ENCODE peak calls at places on chromosomes 7 and 10, in four cellular contexts. N, U, L and I are unnamed samples.
A peak's percentile ranks its signal among the peaks of the same experiment; 100 is the strongest.

GRCh38 chr7:914521-915194 is 38.3 kb downstream of the GET4 start:
- DNase-seq in L (no peak), N (no peak), U (no peak), I (no peak)

GRCh38 chr7:28853834-28854749 is 104.0 kb downstream of the TRIL start:
- DNase-seq in U (peak; percentile 96), L (peak; percentile 87), N (no peak), I (peak; percentile 55)

GRCh38 chr7:27435461-27435860 is 192.9 kb downstream of the EVX1 start:
- DNase-seq in N (peak; percentile 24), U (no peak), L (peak; percentile 48), I (no peak)

GRCh38 chr7:134999136-134999535 is 12.8 kb downstream of the AGBL3 start:
- DNase-seq in N (no peak), L (no peak), U (no peak), I (no peak)

GRCh38 chr10:47264797-47265281 is 35.2 kb upstream of the GDF10 start:
- DNase-seq in U (no peak), L (no peak), N (no peak), I (no peak)

GRCh38 chr10:114024876-114025609 is 18.6 kb upstream of the ADRB1 start:
- DNase-seq in N (no peak), L (no peak), U (peak; percentile 82), I (peak; percentile 60)

GRCh38 chr7:69395072-69395714 is 203.1 kb upstream of the AUTS2 start:
- DNase-seq in U (no peak), N (peak; percentile 98), L (no peak), I (no peak)

GRCh38 chr10:32995751-32996150 is 37.7 kb upstream of the ITGB1 start:
- DNase-seq in L (no peak), N (no peak), U (no peak), I (no peak)

GRCh38 chr7:128941946-128942526 is 4.3 kb downstream of the IRF5 start:
- DNase-seq in U (no peak), L (no peak), N (no peak), I (no peak)

GRCh38 chr10:79123547-79123963 is 54.8 kb downstream of the ZMIZ1 start:
- DNase-seq in U (no peak), N (peak; percentile 59), L (no peak), I (no peak)

GRCh38 chr10:86305521-86305920 is 61.1 kb downstream of the GRID1 start:
- DNase-seq in N (no peak), L (no peak), U (peak; percentile 8), I (no peak)

GRCh38 chr7:91242097-91242846 is 22.0 kb upstream of the FZD1 start:
- DNase-seq in L (peak; percentile 27), U (no peak), N (peak; percentile 61), I (peak; percentile 39)

GRCh38 chr10:116254422-116255152 is 18.4 kb downstream of the GFRA1 start:
- DNase-seq in U (no peak), N (peak; percentile 73), L (no peak), I (no peak)

GRCh38 chr10:122990278-122990677 is 10.1 kb downstream of the PSTK start:
- DNase-seq in N (no peak), U (no peak), L (no peak), I (peak; percentile 56)

GRCh38 chr7:130941322-130942210 is 207.6 kb upstream of the KLF14 start:
- DNase-seq in L (peak; percentile 63), U (peak; percentile 83), N (peak; percentile 77), I (peak; percentile 72)

GRCh38 chr7:45203947-45204445 is 46.4 kb downstream of the RAMP3 start:
- DNase-seq in L (no peak), N (no peak), U (no peak), I (peak; percentile 16)

GRCh38 chr10:16950686-16951681 is 133.8 kb upstream of the RSU1 start:
- DNase-seq in L (peak; percentile 23), U (no peak), N (peak; percentile 81), I (peak; percentile 49)

GRCh38 chr10:70495691-70496261 is 17.2 kb downstream of the PALD1 start:
- DNase-seq in U (no peak), L (no peak), N (no peak), I (no peak)

GRCh38 chr10:49279015-49279880 is 19.7 kb upstream of the C10orf71 start:
- DNase-seq in L (no peak), N (no peak), U (no peak), I (no peak)

GRCh38 chr10:36380538-36380937 is 738.4 kb upstream of the FZD8 start:
- DNase-seq in N (no peak), L (no peak), U (no peak), I (no peak)

GRCh38 chr7:123237-123636 is 69.1 kb upstream of the FAM20C start:
- DNase-seq in L (no peak), U (no peak), N (no peak), I (no peak)

GRCh38 chr7:2451171-2452073 is 24.8 kb downstream of the GRIFIN start:
- DNase-seq in N (no peak), U (peak; percentile 97), L (peak; percentile 82), I (peak; percentile 27)

GRCh38 chr10:123896217-123896927 is 4.8 kb upstream of the CPXM2 start:
- DNase-seq in L (no peak), U (no peak), N (no peak), I (no peak)

GRCh38 chr10:5449823-5450222 is 37.5 kb downstream of the NET1 start:
- DNase-seq in U (no peak), N (peak; percentile 83), L (peak; percentile 45), I (peak; percentile 68)

GRCh38 chr7:140541513-140542192 is 62.3 kb upstream of the MKRN1 start:
- DNase-seq in L (peak; percentile 87), U (peak; percentile 53), N (peak; percentile 93), I (peak; percentile 85)

DNA sequence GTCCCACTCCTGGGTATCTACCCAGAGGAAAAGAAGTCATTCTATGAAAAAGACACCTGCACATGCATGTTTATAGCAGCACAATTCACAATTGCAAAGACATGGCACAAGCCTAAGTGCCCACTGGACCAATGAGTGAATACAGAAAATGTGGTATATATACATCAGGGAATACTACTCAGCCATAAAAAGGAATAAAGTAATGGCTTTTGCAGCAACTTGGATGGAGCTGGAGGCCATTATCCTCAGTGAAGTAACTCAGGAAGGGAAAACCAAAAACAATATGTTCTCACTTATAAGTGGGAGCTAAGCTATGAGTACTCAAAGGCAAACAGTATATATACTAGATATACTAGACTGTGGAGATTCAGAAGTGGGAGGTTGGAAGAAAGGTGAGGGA is 53.7 kb downstream of the VKORC1L1 start:
- DNase-seq in N (no peak), L (no peak), U (no peak), I (no peak)
- H3K36me3 ChIP-seq in N (no peaks in the 10 kb centered on the region), L (no peaks in the 10 kb centered on the region), U (no peaks in the 10 kb centered on the region), I (no peaks in the 10 kb centered on the region)

DNA sequence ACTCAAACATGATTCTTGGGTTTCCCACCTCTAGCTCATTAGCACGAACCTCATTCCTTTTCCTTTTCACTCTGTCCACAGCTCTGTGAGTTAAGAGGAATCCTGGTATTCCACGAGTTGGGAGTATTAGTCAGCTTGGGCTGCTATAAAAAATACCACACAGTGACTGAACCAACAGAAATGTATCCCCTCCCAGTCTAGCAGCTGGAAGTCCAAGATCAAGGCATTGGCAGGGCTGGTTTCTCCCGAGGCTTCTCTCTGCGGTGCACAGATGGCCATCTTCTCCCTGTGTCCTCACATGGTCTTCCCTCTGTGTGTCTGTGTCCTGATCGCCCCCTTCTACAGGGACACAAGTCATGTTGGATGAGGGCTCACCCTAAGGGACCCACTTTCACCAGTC is 261.6 kb downstream of the TNS3 start:
- DNase-seq in N (peak; percentile 64), U (no peak), L (peak; percentile 21), I (no peak)
- H3K36me3 ChIP-seq in N (peaks cover 19% of the 10 kb centered on the region), U (peaks cover 4% of the 10 kb centered on the region), L (peaks cover 41% of the 10 kb centered on the region), I (peaks cover 5% of the 10 kb centered on the region)

DNA sequence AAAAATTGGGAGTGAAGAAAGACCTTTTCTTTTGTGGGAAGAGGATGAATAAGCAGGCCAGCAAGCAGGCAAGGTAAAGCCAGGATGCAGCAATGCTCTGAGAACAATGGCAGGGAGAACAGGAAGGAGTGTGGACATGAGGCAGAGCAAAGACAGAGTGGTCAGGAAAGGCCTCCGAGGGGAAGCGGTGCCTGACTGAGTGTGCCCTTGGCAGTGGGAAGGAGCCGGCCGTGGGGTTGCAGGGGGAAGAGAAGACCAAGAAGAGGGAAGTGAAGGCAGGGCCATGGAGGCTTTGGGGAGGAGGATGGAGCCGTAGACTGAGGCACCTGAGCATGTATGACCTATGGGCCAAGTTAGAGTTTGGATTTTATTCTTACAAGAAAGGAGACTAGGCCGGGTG is 21.9 kb upstream of the ZNF212 start:
- DNase-seq in U (no peak), L (no peak), N (no peak), I (no peak)
- H3K36me3 ChIP-seq in U (no peaks in the 10 kb centered on the region), L (peaks cover 40% of the 10 kb centered on the region), N (peaks cover 45% of the 10 kb centered on the region), I (peaks cover 33% of the 10 kb centered on the region)

GRCh38 chr10:93315261-93315660 is 166.9 kb downstream of the MYOF start:
- DNase-seq in L (no peak), N (no peak), U (no peak), I (no peak)
- H3K36me3 ChIP-seq in L (peaks cover 45% of the 10 kb centered on the region), N (peaks cover 73% of the 10 kb centered on the region), U (no peaks in the 10 kb centered on the region), I (peaks cover 40% of the 10 kb centered on the region)

DNA sequence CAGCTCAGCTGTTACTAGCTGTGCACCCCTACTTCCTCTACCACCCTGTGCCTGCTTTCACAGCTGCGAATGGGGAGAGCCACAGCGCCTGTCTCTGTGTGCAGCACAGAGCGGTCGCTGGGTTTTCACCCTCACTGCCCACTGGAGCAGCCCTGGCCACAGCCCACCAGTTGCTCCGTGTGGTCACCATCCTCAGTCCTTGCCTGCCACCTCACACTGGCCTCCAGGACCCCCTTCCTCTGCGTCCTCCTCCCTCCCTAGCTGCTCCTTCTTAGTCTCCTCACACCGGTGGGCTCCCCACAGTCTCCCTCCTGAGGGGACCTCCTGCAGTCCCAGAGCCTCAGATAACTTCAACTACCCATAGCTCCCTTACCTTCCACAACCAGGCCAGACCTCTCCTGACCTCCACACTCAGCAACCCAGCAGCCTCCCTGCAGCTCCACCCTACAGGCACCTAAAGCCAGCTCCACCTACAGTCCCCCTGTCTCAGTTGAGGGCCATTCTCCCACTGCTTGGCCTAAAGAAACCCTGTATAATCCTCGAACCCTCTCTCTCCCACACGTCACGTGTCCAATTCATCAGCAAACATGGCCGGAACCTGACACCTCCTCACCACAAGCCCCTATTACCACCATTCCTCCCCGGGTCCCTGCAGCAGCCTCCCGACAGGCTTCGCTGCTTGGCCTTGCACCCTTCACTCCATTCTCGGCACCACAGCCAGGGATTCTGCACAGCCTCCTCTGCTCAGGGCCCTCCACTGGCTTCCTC is 28.0 kb downstream of the PLAC9 start:
- DNase-seq in L (no peak), N (no peak), U (no peak), I (no peak)
- H3K36me3 ChIP-seq in L (peaks cover 86% of the 10 kb centered on the region), N (peaks cover 28% of the 10 kb centered on the region), U (peaks cover 2% of the 10 kb centered on the region), I (peaks cover 53% of the 10 kb centered on the region)

DNA sequence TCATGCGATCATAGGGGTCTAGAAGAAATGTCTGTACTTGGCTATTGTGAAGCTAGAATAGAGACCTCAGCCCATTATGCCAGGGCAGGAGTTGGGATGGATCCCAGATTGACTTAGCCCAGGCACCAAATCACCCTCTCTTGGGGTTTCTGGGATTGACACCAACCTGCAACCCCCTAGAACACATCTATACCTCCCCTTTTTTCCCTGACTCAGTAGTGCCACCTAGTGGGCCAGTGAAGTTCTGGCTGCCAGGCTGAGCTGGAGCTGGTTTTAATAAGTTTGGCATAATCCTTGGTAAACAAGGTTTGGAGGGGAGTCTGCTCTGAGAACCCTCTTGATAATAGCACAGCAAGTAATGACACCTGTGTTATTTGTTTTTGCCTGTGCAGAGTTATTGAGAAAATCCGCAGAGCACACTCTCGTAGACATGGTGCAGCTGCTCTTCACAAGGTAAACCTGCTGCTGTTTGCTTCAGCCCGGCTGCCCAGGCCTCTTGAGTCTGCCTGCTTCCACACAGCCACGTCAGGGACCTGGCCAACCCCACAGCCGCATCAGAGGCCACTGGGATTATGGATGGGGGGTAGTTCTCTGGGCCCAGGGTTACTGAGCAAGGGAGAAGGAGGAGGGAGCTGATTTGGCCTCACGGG is 43.3 kb upstream of the NFKB2 start:
- DNase-seq in U (peak; percentile 81), N (no peak), L (peak; percentile 73), I (peak; percentile 47)
- H3K36me3 ChIP-seq in U (no peaks in the 10 kb centered on the region), N (peaks cover 44% of the 10 kb centered on the region), L (peaks cover 24% of the 10 kb centered on the region), I (peaks cover 24% of the 10 kb centered on the region)